ENCODE peak calls at places on chromosomes 4 and X, in four cellular contexts. P is hippocampal formation; A is GM04504; U is stimulated activated naive CD8-positive, alpha-beta T cell treated with anti-CD3 and anti-CD28 coated beads, Interleukin-15, amount 100 ng/mL, for 72 hours. C is an unnamed sample.

GRCh38 chrX:130682990-130683389 is 220.0 kb downstream of the ENOX2 start:
- DNase-seq in P (no peak), A (no peak), U (no peak), C (no peak)

GRCh38 chrX:30489323-30489722 is 88.2 kb downstream of the TASL start:
- DNase-seq in P (no peak), A (peak), U (no peak), C (peak)

GRCh38 chr4:74320559-74321118 is 12.4 kb downstream of the EPGN start:
- DNase-seq in P (peak), A (peak), U (peak), C (peak)

GRCh38 chr4:37892641-37893040 is 1.8 kb downstream of the TBC1D1 start:
- DNase-seq in P (no peak), A (no peak), U (peak), C (no peak)

GRCh38 chr4:56860781-56861180 is 39.3 kb upstream of the SPINK2 start:
- DNase-seq in P (no peak), A (no peak), U (no peak), C (no peak)

GRCh38 chr4:182023469-182023868 is 219.7 kb upstream of the TENM3 start:
- DNase-seq in P (no peak), A (no peak), U (no peak), C (no peak)

GRCh38 chr4:964346-965025 is 8.9 kb downstream of the DGKQ start:
- DNase-seq in P (no peak), A (no peak), U (no peak), C (no peak)

GRCh38 chr4:161762796-161763195 is 401.0 kb downstream of the FSTL5 start:
- DNase-seq in P (no peak), A (peak), U (no peak), C (no peak)

GRCh38 chr4:156971623-156972369 is at the start of gene PDGFC:
- DNase-seq in P (peak), A (no peak), U (peak), C (no peak)

GRCh38 chrX:49291615-49292337 is 11.7 kb upstream of the GAGE10 start:
- DNase-seq in P (no peak), A (peak), U (peak), C (peak)

GRCh38 chr4:143554728-143555597 is 41.5 kb downstream of the SMARCA5 start:
- DNase-seq in P (no peak), A (no peak), U (peak), C (no peak)

GRCh38 chrX:40945366-40945713 is 139.9 kb upstream of the USP9X start:
- DNase-seq in P (no peak), A (no peak), U (no peak), C (peak)

GRCh38 chrX:145003443-145003842 is 243.9 kb upstream of the SPANXN1 start:
- DNase-seq in P (no peak), A (no peak), U (no peak), C (no peak)

GRCh38 chr4:151530230-151530629 is 121.3 kb downstream of the FHIP1A start:
- DNase-seq in P (no peak), A (no peak), U (no peak), C (no peak)

GRCh38 chr4:141389649-141390048 is 169.0 kb downstream of the ZNF330 start:
- DNase-seq in P (no peak), A (no peak), U (no peak), C (no peak)

GRCh38 chr4:16195209-16195608 is 31.1 kb downstream of the TAPT1 start:
- DNase-seq in P (no peak), A (no peak), U (no peak), C (no peak)

GRCh38 chr4:168797176-168797575 is 212.9 kb downstream of the CBR4 start:
- DNase-seq in P (no peak), A (no peak), U (no peak), C (peak)

GRCh38 chr4:16725252-16725651 is 173.2 kb downstream of the LDB2 start:
- DNase-seq in P (no peak), A (no peak), U (no peak), C (no peak)

GRCh38 chrX:24956828-24957227 is 58.9 kb downstream of the ARX start:
- DNase-seq in P (no peak), A (no peak), U (no peak), C (no peak)

GRCh38 chr4:52477191-52477590 is 181.9 kb downstream of the USP46 start:
- DNase-seq in P (peak), A (no peak), U (no peak), C (no peak)

GRCh38 chr4:73816814-73817213 is 19.7 kb upstream of the CXCL6 start:
- DNase-seq in P (no peak), A (peak), U (no peak), C (peak)

C was measured in RKO.